ENCODE peak calls at places on chromosomes 5 and 9, in nine cellular contexts. E is H9, N is left ventricle myocardium inferior, H is tibial artery, T is heart left ventricle, W is lung, M is WERI-Rb-1, O is ovary, L is sigmoid colon. G is an unnamed sample.

GRCh38 chr5:77767301-77767700 is 8.8 kb downstream of the TBCA start:
- DNase-seq in N (no peak), W (no peak), T (no peak), E (no peak), H (no peak), M (no peak), L (no peak), O (no peak), G (no peak)

GRCh38 chr9:137305060-137305787 is 3.2 kb upstream of the NRARP start:
- DNase-seq in H (no peak), E (peak; percentile 83), N (peak; percentile 68), W (peak; percentile 63), M (peak; percentile 92), O (peak; percentile 43), L (no peak), T (peak; percentile 82), G (no peak)

GRCh38 chr5:132877466-132877865 is 4.0 kb downstream of the LEAP2 start:
- DNase-seq in N (no peak), L (no peak), O (no peak), H (no peak), E (no peak), M (no peak), T (no peak), W (no peak), G (no peak)

GRCh38 chr5:28391277-28391676 is 1352.9 kb upstream of the CDH9 start:
- DNase-seq in N (no peak), H (no peak), O (no peak), L (no peak), W (no peak), M (no peak), T (no peak), E (no peak), G (no peak)

GRCh38 chr9:105233836-105234235 is 10.6 kb upstream of the SLC44A1 start:
- DNase-seq in T (no peak), N (no peak), E (no peak), H (no peak), M (no peak), W (no peak), L (no peak), O (no peak), G (no peak)

GRCh38 chr9:110334871-110335270 is 2.8 kb downstream of the TXNDC8 start:
- DNase-seq in M (no peak), T (no peak), N (no peak), L (no peak), E (no peak), W (no peak), H (no peak), O (no peak), G (no peak)

GRCh38 chr5:33772276-33772990 is 119.4 kb downstream of the ADAMTS12 start:
- DNase-seq in N (no peak), M (no peak), L (no peak), W (no peak), O (no peak), E (no peak), T (no peak), H (no peak), G (no peak)

GRCh38 chr9:77543131-77543822 is 104.8 kb downstream of the GNA14 start:
- DNase-seq in O (no peak), T (no peak), H (no peak), W (no peak), N (no peak), E (peak; percentile 67), M (no peak), L (no peak), G (no peak)

GRCh38 chr9:123438321-123438720 is 82.3 kb downstream of the CRB2 start:
- DNase-seq in H (no peak), O (no peak), E (peak; percentile 24), L (no peak), M (peak; percentile 56), N (no peak), W (no peak), T (no peak), G (no peak)

GRCh38 chr9:135110416-135110815 is 22.9 kb downstream of the OLFM1 start:
- DNase-seq in W (no peak), O (no peak), E (no peak), L (no peak), T (no peak), M (no peak), H (no peak), N (no peak), G (no peak)

GRCh38 chr9:98378206-98379193 is 123.1 kb upstream of the TBC1D2 start:
- DNase-seq in L (no peak), W (no peak), T (no peak), M (no peak), N (no peak), E (no peak), H (no peak), O (no peak), G (no peak)

GRCh38 chr9:98864257-98865180 is 57.0 kb downstream of the GALNT12 start:
- DNase-seq in L (peak; percentile 86), M (no peak), T (peak; percentile 41), N (peak; percentile 64), W (no peak), E (no peak), O (no peak), H (peak; percentile 51), G (no peak)

GRCh38 chr5:142881727-142882126 is 111.5 kb downstream of the ARHGAP26 start:
- DNase-seq in N (no peak), W (no peak), E (peak; percentile 63), M (no peak), H (no peak), L (no peak), T (no peak), O (no peak), G (no peak)

GRCh38 chr5:116747881-116748280 is 173.3 kb upstream of the SEMA6A start:
- DNase-seq in L (peak; percentile 66), M (no peak), T (no peak), N (no peak), H (no peak), O (no peak), W (no peak), E (no peak), G (no peak)

GRCh38 chr9:85430659-85431370 is 310.9 kb downstream of the AGTPBP1 start:
- DNase-seq in M (no peak), E (no peak), T (peak; percentile 48), W (no peak), L (no peak), H (no peak), O (no peak), N (no peak), G (no peak)

GRCh38 chr9:69931340-69931739 is 110.7 kb downstream of the CFAP95 start:
- DNase-seq in E (peak; percentile 32), H (no peak), O (no peak), N (no peak), L (no peak), W (no peak), M (peak; percentile 12), T (no peak), G (no peak)

GRCh38 chr5:143922718-143923117 is 110.8 kb downstream of the HMHB1 start:
- DNase-seq in H (peak; percentile 56), L (no peak), N (no peak), M (no peak), E (no peak), W (no peak), T (no peak), O (no peak), G (no peak)

GRCh38 chr5:105905392-105905791 is 1765.3 kb downstream of the EFNA5 start:
- DNase-seq in N (no peak), E (no peak), T (no peak), O (no peak), W (no peak), H (no peak), L (no peak), M (no peak), G (no peak)

GRCh38 chr9:91162311-91162710 is 199.4 kb downstream of the AUH start:
- DNase-seq in N (no peak), E (no peak), H (no peak), W (no peak), T (no peak), M (no peak), O (no peak), L (no peak), G (no peak)

GRCh38 chr9:129273136-129273895 is 95.3 kb upstream of the IER5L start:
- DNase-seq in M (no peak), E (no peak), W (no peak), N (no peak), L (peak; percentile 36), H (peak; percentile 10), T (peak; percentile 2), O (peak; percentile 19), G (no peak)

GRCh38 chr9:90010793-90011192 is 406.0 kb downstream of the GADD45G start:
- DNase-seq in T (no peak), H (no peak), E (no peak), W (no peak), L (no peak), N (no peak), M (no peak), O (no peak), G (no peak)

GRCh38 chr5:140631831-140632365 is 1.1 kb downstream of the CD14 start:
- DNase-seq in H (no peak), W (peak; percentile 39), L (no peak), T (no peak), O (no peak), N (no peak), E (no peak), M (peak; percentile 19), G (no peak)

GRCh38 chr5:54746346-54746745 is 228.8 kb downstream of the SNX18 start:
- DNase-seq in N (no peak), E (no peak), W (no peak), O (no peak), T (no peak), L (no peak), M (no peak), H (no peak), G (no peak)
- TF ChIP-seq CTCF in N (no peak), E (no peak), W (no peak), O (no peak), T (no peak), L (no peak), M (no peak), H (no peak), G (no peak)

DNA sequence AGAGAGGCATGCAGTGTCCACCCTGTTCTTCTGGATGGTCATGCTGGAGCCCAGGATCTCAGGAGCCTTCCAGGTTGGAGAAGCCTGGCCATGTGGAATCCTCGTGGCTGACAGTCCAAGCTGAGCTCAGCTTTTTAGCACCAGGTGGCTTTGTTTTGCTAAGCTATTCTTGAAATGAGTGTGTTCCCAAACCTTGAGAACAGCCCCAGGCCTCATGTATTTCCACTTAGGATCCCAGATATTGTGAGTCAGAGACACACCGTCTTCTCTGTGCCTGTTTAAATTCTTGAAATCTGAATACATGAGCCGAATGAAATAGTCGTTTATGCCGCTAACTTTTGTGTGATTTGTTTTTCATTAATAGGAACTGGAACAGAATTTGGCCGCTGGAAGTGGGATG is 61.2 kb downstream of the IRX2 start:
- DNase-seq in N (no peak), M (no peak), W (no peak), H (no peak), E (no peak), T (no peak), L (no peak), O (no peak), G (no peak)
- H3K9me3 ChIP-seq in N (peaks cover 21% of the 10 kb centered on the region), M (peaks cover 24% of the 10 kb centered on the region), W (peaks cover 2% of the 10 kb centered on the region), H (no peaks in the 10 kb centered on the region), E (no peaks in the 10 kb centered on the region), T (no peaks in the 10 kb centered on the region), L (no peaks in the 10 kb centered on the region), O (no peaks in the 10 kb centered on the region), G (no peaks in the 10 kb centered on the region)

GRCh38 chr9:131557855-131558548 is 12.7 kb downstream of the PRRT1B start:
- DNase-seq in L (no peak), N (no peak), E (no peak), H (no peak), W (no peak), M (no peak), T (no peak), O (no peak), G (no peak)
- TF ChIP-seq CTCF in L (no peak), N (no peak), E (no peak), H (no peak), W (no peak), M (peak; percentile 28), T (no peak), O (no peak), G (no peak)

GRCh38 chr5:178883815-178884430 is 11.8 kb upstream of the ZFP2 start:
- DNase-seq in E (no peak), W (no peak), H (no peak), M (no peak), N (no peak), T (no peak), L (no peak), O (no peak), G (no peak)
- H3K9me3 ChIP-seq in E (peaks cover 53% of the 10 kb centered on the region), W (peaks cover 25% of the 10 kb centered on the region), H (peaks cover 95% of the 10 kb centered on the region), M (peaks cover 2% of the 10 kb centered on the region), N (peaks cover 100% of the 10 kb centered on the region), T (peaks cover 8% of the 10 kb centered on the region), L (peaks cover 54% of the 10 kb centered on the region), O (peaks cover 3% of the 10 kb centered on the region), G (peaks cover 93% of the 10 kb centered on the region)

G was measured in thoracic aorta.